ENCODE peak calls at places on chromosomes 2 and 18, in nine cellular contexts. N is activated CD4-positive, alpha-beta T cell treated with anti-CD3 and anti-CD28 coated beads, Interleukin-2, amount 10 ng/mL, durations not matched to agents 7 days and 5 days; C is T-helper 1 cell; W is stimulated activated naive CD8-positive, alpha-beta T cell treated with anti-CD3 and anti-CD28 coated beads, Interleukin-15, Interleukin-2, amounts not matched to agents 100 U/mL and 50 U/mL, for 24 hours; I is CD8-positive, alpha-beta memory T cell; Q is activated CD8-positive, alpha-beta memory T cell treated with anti-CD3 and anti-CD28 coated beads for 24 hours; D is occipital lobe; T is AG04449; V is naive thymus-derived CD8-positive, alpha-beta T cell. H is an unnamed sample.

GRCh38 chr18:78912862-78913261 is 66.8 kb upstream of the SALL3 start:
- DNase-seq in N (no peak), C (no peak), W (no peak), I (no peak), Q (peak; percentile 30), D (no peak), T (no peak), V (no peak), H (peak; percentile 26)

GRCh38 chr2:134917219-134917957 is 1.2 kb upstream of the CCNT2 start:
- DNase-seq in N (no peak), C (no peak), W (peak; percentile 21), I (peak; percentile 2), Q (peak; percentile 62), D (no peak), T (no peak), V (no peak), H (no peak)

GRCh38 chr2:226740039-226740648 is 59.5 kb downstream of the IRS1 start:
- DNase-seq in N (no peak), C (no peak), W (no peak), I (no peak), Q (no peak), D (no peak), T (no peak), V (no peak), H (no peak)

GRCh38 chr2:38741542-38741852 is 9.7 kb downstream of the SRSF7 start:
- DNase-seq in N (no peak), C (no peak), W (no peak), I (no peak), Q (no peak), D (no peak), T (no peak), V (no peak), H (no peak)

GRCh38 chr18:28778706-28779105 is 601.8 kb upstream of the CDH2 start:
- DNase-seq in N (no peak), C (no peak), W (no peak), I (no peak), Q (no peak), D (no peak), T (no peak), V (no peak), H (no peak)

GRCh38 chr2:120619579-120619978 is 116.1 kb upstream of the GLI2 start:
- DNase-seq in N (no peak), C (no peak), W (no peak), I (no peak), Q (no peak), D (no peak), T (no peak), V (no peak), H (no peak)

GRCh38 chr18:39371996-39372395 is 1806.4 kb upstream of the CELF4 start:
- DNase-seq in N (no peak), C (no peak), W (no peak), I (no peak), Q (no peak), D (no peak), T (no peak), V (no peak), H (no peak)

GRCh38 chr2:144357623-144358400 is 162.1 kb downstream of the ZEB2 start:
- DNase-seq in N (peak; percentile 7), C (no peak), W (no peak), I (no peak), Q (no peak), D (no peak), T (peak; percentile 97), V (no peak), H (no peak)

GRCh38 chr18:58534535-58535301 is 94.2 kb downstream of the ALPK2 start:
- DNase-seq in N (no peak), C (no peak), W (no peak), I (no peak), Q (no peak), D (no peak), T (no peak), V (no peak), H (no peak)

GRCh38 chr2:155696561-155696960 is 636.0 kb downstream of the NR4A2 start:
- DNase-seq in N (no peak), C (no peak), W (no peak), I (no peak), Q (no peak), D (no peak), T (no peak), V (no peak), H (no peak)

GRCh38 chr18:48364146-48364545 is 45.0 kb downstream of the ZBTB7C start:
- DNase-seq in N (no peak), C (no peak), W (no peak), I (no peak), Q (peak; percentile 5), D (no peak), T (no peak), V (no peak), H (no peak)

GRCh38 chr2:227310756-227311110 is 14.3 kb upstream of the MFF start:
- DNase-seq in N (no peak), C (no peak), W (no peak), I (no peak), Q (no peak), D (no peak), T (no peak), V (no peak), H (no peak)

GRCh38 chr2:26577442-26578433 is 63.4 kb downstream of the CIB4 start:
- DNase-seq in N (peak; percentile 70), C (peak; percentile 37), W (peak; percentile 77), I (peak; percentile 35), Q (peak; percentile 84), D (peak; percentile 27), T (no peak), V (peak; percentile 56), H (no peak)

GRCh38 chr2:5093056-5093455 is 599.1 kb upstream of the SOX11 start:
- DNase-seq in N (no peak), C (no peak), W (no peak), I (no peak), Q (no peak), D (no peak), T (no peak), V (no peak), H (no peak)

GRCh38 chr18:59150236-59150635 is 10.6 kb downstream of the SEC11C start:
- DNase-seq in N (no peak), C (no peak), W (no peak), I (no peak), Q (no peak), D (no peak), T (no peak), V (no peak), H (no peak)

GRCh38 chr2:41741951-41742563 is 305.8 kb upstream of the PKDCC start:
- DNase-seq in N (no peak), C (no peak), W (no peak), I (no peak), Q (no peak), D (no peak), T (no peak), V (no peak), H (no peak)

GRCh38 chr2:42359894-42360483 is 1.0 kb downstream of the COX7A2L start:
- DNase-seq in N (peak; percentile 10), C (no peak), W (no peak), I (no peak), Q (peak; percentile 64), D (no peak), T (no peak), V (no peak), H (no peak)

GRCh38 chr18:34626404-34627137 is 83.5 kb upstream of the DTNA start:
- DNase-seq in N (no peak), C (no peak), W (no peak), I (no peak), Q (no peak), D (no peak), T (no peak), V (no peak), H (no peak)

GRCh38 chr2:84999467-85000064 is 28.6 kb downstream of the KCMF1 start:
- DNase-seq in N (no peak), C (no peak), W (no peak), I (no peak), Q (no peak), D (no peak), T (no peak), V (no peak), H (no peak)

GRCh38 chr2:197273485-197273884 is 37.1 kb downstream of the ANKRD44 start:
- DNase-seq in N (no peak), C (no peak), W (no peak), I (no peak), Q (no peak), D (no peak), T (no peak), V (no peak), H (no peak)

GRCh38 chr2:58341047-58341446 is 99.9 kb upstream of the FANCL start:
- DNase-seq in N (no peak), C (no peak), W (no peak), I (no peak), Q (no peak), D (no peak), T (no peak), V (no peak), H (no peak)

GRCh38 chr2:101998556-101999121 is 6.9 kb downstream of the IL1R2 start:
- DNase-seq in N (no peak), C (no peak), W (no peak), I (no peak), Q (no peak), D (no peak), T (no peak), V (no peak), H (no peak)

GRCh38 chr2:239737144-239737463 is 288.0 kb downstream of the NDUFA10 start:
- DNase-seq in N (no peak), C (no peak), W (no peak), I (no peak), Q (no peak), D (no peak), T (no peak), V (no peak), H (no peak)

GRCh38 chr2:235694721-235695601 is 201.1 kb downstream of the AGAP1 start:
- DNase-seq in N (no peak), C (no peak), W (no peak), I (no peak), Q (no peak), D (no peak), T (no peak), V (no peak), H (no peak)

GRCh38 chr2:18479901-18480369 is 80.5 kb downstream of the RDH14 start:
- DNase-seq in N (no peak), C (no peak), W (no peak), I (no peak), Q (no peak), D (no peak), T (peak; percentile 31), V (no peak), H (no peak)

GRCh38 chr2:218812861-218813260 is 18.7 kb downstream of the PRKAG3 start:
- DNase-seq in N (no peak), C (no peak), W (no peak), I (no peak), Q (no peak), D (no peak), T (no peak), V (no peak), H (peak; percentile 32)

GRCh38 chr2:210756821-210757220 is 200.4 kb downstream of the CPS1 start:
- DNase-seq in N (no peak), C (no peak), W (no peak), I (no peak), Q (no peak), D (no peak), T (no peak), V (no peak), H (no peak)

GRCh38 chr2:109632158-109632789 is 18.1 kb downstream of the SOWAHC start:
- DNase-seq in N (no peak), C (no peak), W (no peak), I (no peak), Q (no peak), D (no peak), T (no peak), V (no peak), H (no peak)

GRCh38 chr2:118430510-118431187 is 342.4 kb downstream of the INSIG2 start:
- DNase-seq in N (no peak), C (no peak), W (no peak), I (no peak), Q (no peak), D (no peak), T (no peak), V (no peak), H (no peak)